ENCODE peak calls at places on chromosomes 7 and 10, in eight cellular contexts. One of them, this sample, is unnamed.

GRCh38 chr7:80614911-80615310 is 23.5 kb upstream of the CD36 start:
- DNase-seq in Calu3: no peak
- DNase-seq in stimulated activated CD4-positive, alpha-beta T cell treated with anti-CD3 and anti-CD28 coated beads, Interleukin-1b, Interleukin-23, amount 100 ng/mL, for 1 hour: no peak
- DNase-seq in activated CD4-positive, alpha-beta T cell treated with anti-CD3 and anti-CD28 coated beads, Interleukin-2, amount 50 U/mL, for 48 hours: no peak
- DNase-seq in NCI-H2081: no peak
- DNase-seq in Karpas-422: no peak
- DNase-seq in amniotic stem cell: no peak
- DNase-seq in NCI-H146: no peak
- DNase-seq in this sample: peak

GRCh38 chr10:100033766-100034418 is 24.1 kb upstream of the DNMBP start:
- DNase-seq in NCI-H2081: no peak
- DNase-seq in NCI-H146: no peak
- DNase-seq in Calu3: no peak
- DNase-seq in Karpas-422: no peak
- DNase-seq in amniotic stem cell: no peak
- DNase-seq in stimulated activated CD4-positive, alpha-beta T cell treated with anti-CD3 and anti-CD28 coated beads, Interleukin-1b, Interleukin-23, amount 100 ng/mL, for 1 hour: no peak
- DNase-seq in activated CD4-positive, alpha-beta T cell treated with anti-CD3 and anti-CD28 coated beads, Interleukin-2, amount 50 U/mL, for 48 hours: no peak
- DNase-seq in this sample: no peak

GRCh38 chr7:76060842-76061241 is 12.9 kb downstream of the MDH2 start:
- DNase-seq in Calu3: no peak
- DNase-seq in Karpas-422: no peak
- DNase-seq in NCI-H146: no peak
- DNase-seq in stimulated activated CD4-positive, alpha-beta T cell treated with anti-CD3 and anti-CD28 coated beads, Interleukin-1b, Interleukin-23, amount 100 ng/mL, for 1 hour: no peak
- DNase-seq in NCI-H2081: no peak
- DNase-seq in activated CD4-positive, alpha-beta T cell treated with anti-CD3 and anti-CD28 coated beads, Interleukin-2, amount 50 U/mL, for 48 hours: no peak
- DNase-seq in amniotic stem cell: no peak
- DNase-seq in this sample: no peak

GRCh38 chr7:15495170-15495569 is 66.6 kb downstream of the AGMO start:
- DNase-seq in NCI-H146: no peak
- DNase-seq in activated CD4-positive, alpha-beta T cell treated with anti-CD3 and anti-CD28 coated beads, Interleukin-2, amount 50 U/mL, for 48 hours: no peak
- DNase-seq in Calu3: no peak
- DNase-seq in amniotic stem cell: no peak
- DNase-seq in NCI-H2081: no peak
- DNase-seq in Karpas-422: no peak
- DNase-seq in stimulated activated CD4-positive, alpha-beta T cell treated with anti-CD3 and anti-CD28 coated beads, Interleukin-1b, Interleukin-23, amount 100 ng/mL, for 1 hour: no peak
- DNase-seq in this sample: no peak

GRCh38 chr10:91551856-91552255 is 81.0 kb downstream of the PPP1R3C start:
- DNase-seq in Karpas-422: no peak
- DNase-seq in Calu3: peak
- DNase-seq in NCI-H2081: peak
- DNase-seq in activated CD4-positive, alpha-beta T cell treated with anti-CD3 and anti-CD28 coated beads, Interleukin-2, amount 50 U/mL, for 48 hours: peak
- DNase-seq in NCI-H146: peak
- DNase-seq in stimulated activated CD4-positive, alpha-beta T cell treated with anti-CD3 and anti-CD28 coated beads, Interleukin-1b, Interleukin-23, amount 100 ng/mL, for 1 hour: no peak
- DNase-seq in amniotic stem cell: no peak
- DNase-seq in this sample: peak

GRCh38 chr10:89552213-89552612 is 16.8 kb upstream of the SLC16A12 start:
- DNase-seq in Calu3: no peak
- DNase-seq in stimulated activated CD4-positive, alpha-beta T cell treated with anti-CD3 and anti-CD28 coated beads, Interleukin-1b, Interleukin-23, amount 100 ng/mL, for 1 hour: no peak
- DNase-seq in amniotic stem cell: no peak
- DNase-seq in Karpas-422: no peak
- DNase-seq in activated CD4-positive, alpha-beta T cell treated with anti-CD3 and anti-CD28 coated beads, Interleukin-2, amount 50 U/mL, for 48 hours: no peak
- DNase-seq in NCI-H146: no peak
- DNase-seq in NCI-H2081: no peak
- DNase-seq in this sample: no peak

GRCh38 chr10:7811000-7811399 is 7.3 kb upstream of the TAF3 start:
- DNase-seq in stimulated activated CD4-positive, alpha-beta T cell treated with anti-CD3 and anti-CD28 coated beads, Interleukin-1b, Interleukin-23, amount 100 ng/mL, for 1 hour: no peak
- DNase-seq in NCI-H2081: no peak
- DNase-seq in amniotic stem cell: no peak
- DNase-seq in NCI-H146: no peak
- DNase-seq in Calu3: no peak
- DNase-seq in Karpas-422: no peak
- DNase-seq in activated CD4-positive, alpha-beta T cell treated with anti-CD3 and anti-CD28 coated beads, Interleukin-2, amount 50 U/mL, for 48 hours: no peak
- DNase-seq in this sample: no peak

GRCh38 chr10:23063387-23064287 is 31.7 kb upstream of the MSRB2 start:
- DNase-seq in Calu3: no peak
- DNase-seq in NCI-H2081: no peak
- DNase-seq in Karpas-422: no peak
- DNase-seq in activated CD4-positive, alpha-beta T cell treated with anti-CD3 and anti-CD28 coated beads, Interleukin-2, amount 50 U/mL, for 48 hours: no peak
- DNase-seq in stimulated activated CD4-positive, alpha-beta T cell treated with anti-CD3 and anti-CD28 coated beads, Interleukin-1b, Interleukin-23, amount 100 ng/mL, for 1 hour: no peak
- DNase-seq in amniotic stem cell: no peak
- DNase-seq in NCI-H146: peak
- DNase-seq in this sample: peak

GRCh38 chr10:32318476-32318896 is 28.5 kb downstream of the EPC1 start:
- DNase-seq in NCI-H146: no peak
- DNase-seq in stimulated activated CD4-positive, alpha-beta T cell treated with anti-CD3 and anti-CD28 coated beads, Interleukin-1b, Interleukin-23, amount 100 ng/mL, for 1 hour: no peak
- DNase-seq in amniotic stem cell: no peak
- DNase-seq in activated CD4-positive, alpha-beta T cell treated with anti-CD3 and anti-CD28 coated beads, Interleukin-2, amount 50 U/mL, for 48 hours: peak
- DNase-seq in Karpas-422: no peak
- DNase-seq in Calu3: no peak
- DNase-seq in NCI-H2081: no peak
- DNase-seq in this sample: peak

GRCh38 chr10:6924166-6924565 is 344.1 kb upstream of the PRKCQ start:
- DNase-seq in NCI-H146: no peak
- DNase-seq in Calu3: peak
- DNase-seq in activated CD4-positive, alpha-beta T cell treated with anti-CD3 and anti-CD28 coated beads, Interleukin-2, amount 50 U/mL, for 48 hours: no peak
- DNase-seq in amniotic stem cell: no peak
- DNase-seq in NCI-H2081: no peak
- DNase-seq in Karpas-422: no peak
- DNase-seq in stimulated activated CD4-positive, alpha-beta T cell treated with anti-CD3 and anti-CD28 coated beads, Interleukin-1b, Interleukin-23, amount 100 ng/mL, for 1 hour: no peak
- DNase-seq in this sample: peak

GRCh38 chr7:120856198-120856597 is 1.7 kb downstream of the TSPAN12 start:
- DNase-seq in stimulated activated CD4-positive, alpha-beta T cell treated with anti-CD3 and anti-CD28 coated beads, Interleukin-1b, Interleukin-23, amount 100 ng/mL, for 1 hour: no peak
- DNase-seq in Calu3: no peak
- DNase-seq in activated CD4-positive, alpha-beta T cell treated with anti-CD3 and anti-CD28 coated beads, Interleukin-2, amount 50 U/mL, for 48 hours: no peak
- DNase-seq in NCI-H146: no peak
- DNase-seq in NCI-H2081: no peak
- DNase-seq in Karpas-422: no peak
- DNase-seq in amniotic stem cell: no peak
- DNase-seq in this sample: no peak

GRCh38 chr10:103740683-103741082 is 114.7 kb downstream of the SH3PXD2A start:
- DNase-seq in stimulated activated CD4-positive, alpha-beta T cell treated with anti-CD3 and anti-CD28 coated beads, Interleukin-1b, Interleukin-23, amount 100 ng/mL, for 1 hour: no peak
- DNase-seq in amniotic stem cell: no peak
- DNase-seq in Karpas-422: no peak
- DNase-seq in NCI-H2081: no peak
- DNase-seq in NCI-H146: no peak
- DNase-seq in Calu3: no peak
- DNase-seq in activated CD4-positive, alpha-beta T cell treated with anti-CD3 and anti-CD28 coated beads, Interleukin-2, amount 50 U/mL, for 48 hours: no peak
- DNase-seq in this sample: no peak

GRCh38 chr7:55361560-55361959 is 3.6 kb upstream of the LANCL2 start:
- DNase-seq in Calu3: no peak
- DNase-seq in NCI-H146: no peak
- DNase-seq in amniotic stem cell: no peak
- DNase-seq in activated CD4-positive, alpha-beta T cell treated with anti-CD3 and anti-CD28 coated beads, Interleukin-2, amount 50 U/mL, for 48 hours: no peak
- DNase-seq in NCI-H2081: no peak
- DNase-seq in Karpas-422: no peak
- DNase-seq in stimulated activated CD4-positive, alpha-beta T cell treated with anti-CD3 and anti-CD28 coated beads, Interleukin-1b, Interleukin-23, amount 100 ng/mL, for 1 hour: no peak
- DNase-seq in this sample: no peak

GRCh38 chr7:137073571-137074325 is 205.3 kb downstream of the CHRM2 start:
- DNase-seq in Calu3: no peak
- DNase-seq in amniotic stem cell: no peak
- DNase-seq in NCI-H2081: no peak
- DNase-seq in stimulated activated CD4-positive, alpha-beta T cell treated with anti-CD3 and anti-CD28 coated beads, Interleukin-1b, Interleukin-23, amount 100 ng/mL, for 1 hour: no peak
- DNase-seq in NCI-H146: no peak
- DNase-seq in Karpas-422: no peak
- DNase-seq in activated CD4-positive, alpha-beta T cell treated with anti-CD3 and anti-CD28 coated beads, Interleukin-2, amount 50 U/mL, for 48 hours: no peak
- DNase-seq in this sample: peak

GRCh38 chr7:208816-209215 is 16.4 kb downstream of the FAM20C start:
- DNase-seq in activated CD4-positive, alpha-beta T cell treated with anti-CD3 and anti-CD28 coated beads, Interleukin-2, amount 50 U/mL, for 48 hours: no peak
- DNase-seq in NCI-H2081: no peak
- DNase-seq in Karpas-422: no peak
- DNase-seq in NCI-H146: no peak
- DNase-seq in amniotic stem cell: no peak
- DNase-seq in Calu3: no peak
- DNase-seq in stimulated activated CD4-positive, alpha-beta T cell treated with anti-CD3 and anti-CD28 coated beads, Interleukin-1b, Interleukin-23, amount 100 ng/mL, for 1 hour: no peak
- DNase-seq in this sample: no peak

GRCh38 chr10:62541811-62542210 is 167.6 kb downstream of the ZNF365 start:
- DNase-seq in NCI-H2081: no peak
- DNase-seq in NCI-H146: no peak
- DNase-seq in stimulated activated CD4-positive, alpha-beta T cell treated with anti-CD3 and anti-CD28 coated beads, Interleukin-1b, Interleukin-23, amount 100 ng/mL, for 1 hour: no peak
- DNase-seq in amniotic stem cell: no peak
- DNase-seq in activated CD4-positive, alpha-beta T cell treated with anti-CD3 and anti-CD28 coated beads, Interleukin-2, amount 50 U/mL, for 48 hours: no peak
- DNase-seq in Calu3: no peak
- DNase-seq in Karpas-422: no peak
- DNase-seq in this sample: no peak

GRCh38 chr10:11663763-11664555 is 52.5 kb upstream of the USP6NL start:
- DNase-seq in NCI-H146: no peak
- DNase-seq in stimulated activated CD4-positive, alpha-beta T cell treated with anti-CD3 and anti-CD28 coated beads, Interleukin-1b, Interleukin-23, amount 100 ng/mL, for 1 hour: no peak
- DNase-seq in activated CD4-positive, alpha-beta T cell treated with anti-CD3 and anti-CD28 coated beads, Interleukin-2, amount 50 U/mL, for 48 hours: no peak
- DNase-seq in Calu3: no peak
- DNase-seq in amniotic stem cell: no peak
- DNase-seq in NCI-H2081: no peak
- DNase-seq in Karpas-422: peak
- DNase-seq in this sample: no peak

GRCh38 chr10:113335603-113336002 is 217.2 kb upstream of the HABP2 start:
- DNase-seq in activated CD4-positive, alpha-beta T cell treated with anti-CD3 and anti-CD28 coated beads, Interleukin-2, amount 50 U/mL, for 48 hours: no peak
- DNase-seq in NCI-H2081: no peak
- DNase-seq in amniotic stem cell: no peak
- DNase-seq in Karpas-422: no peak
- DNase-seq in stimulated activated CD4-positive, alpha-beta T cell treated with anti-CD3 and anti-CD28 coated beads, Interleukin-1b, Interleukin-23, amount 100 ng/mL, for 1 hour: no peak
- DNase-seq in Calu3: no peak
- DNase-seq in NCI-H146: no peak
- DNase-seq in this sample: peak

GRCh38 chr10:87973635-87974034 is 110.2 kb downstream of the PTEN start:
- DNase-seq in amniotic stem cell: peak
- DNase-seq in NCI-H146: no peak
- DNase-seq in Calu3: no peak
- DNase-seq in activated CD4-positive, alpha-beta T cell treated with anti-CD3 and anti-CD28 coated beads, Interleukin-2, amount 50 U/mL, for 48 hours: no peak
- DNase-seq in stimulated activated CD4-positive, alpha-beta T cell treated with anti-CD3 and anti-CD28 coated beads, Interleukin-1b, Interleukin-23, amount 100 ng/mL, for 1 hour: no peak
- DNase-seq in NCI-H2081: no peak
- DNase-seq in Karpas-422: no peak
- DNase-seq in this sample: peak

GRCh38 chr10:25061711-25062455 is 45.5 kb downstream of the THNSL1 start:
- DNase-seq in Karpas-422: no peak
- DNase-seq in NCI-H2081: no peak
- DNase-seq in Calu3: no peak
- DNase-seq in amniotic stem cell: no peak
- DNase-seq in NCI-H146: no peak
- DNase-seq in activated CD4-positive, alpha-beta T cell treated with anti-CD3 and anti-CD28 coated beads, Interleukin-2, amount 50 U/mL, for 48 hours: no peak
- DNase-seq in stimulated activated CD4-positive, alpha-beta T cell treated with anti-CD3 and anti-CD28 coated beads, Interleukin-1b, Interleukin-23, amount 100 ng/mL, for 1 hour: no peak
- DNase-seq in this sample: peak

GRCh38 chr7:105840981-105841749 is 35.2 kb downstream of the ATXN7L1 start:
- DNase-seq in amniotic stem cell: no peak
- DNase-seq in stimulated activated CD4-positive, alpha-beta T cell treated with anti-CD3 and anti-CD28 coated beads, Interleukin-1b, Interleukin-23, amount 100 ng/mL, for 1 hour: no peak
- DNase-seq in NCI-H2081: no peak
- DNase-seq in activated CD4-positive, alpha-beta T cell treated with anti-CD3 and anti-CD28 coated beads, Interleukin-2, amount 50 U/mL, for 48 hours: no peak
- DNase-seq in NCI-H146: no peak
- DNase-seq in Calu3: no peak
- DNase-seq in Karpas-422: no peak
- DNase-seq in this sample: no peak

GRCh38 chr10:16902606-16903005 is 85.4 kb upstream of the RSU1 start:
- DNase-seq in NCI-H2081: no peak
- DNase-seq in Calu3: no peak
- DNase-seq in stimulated activated CD4-positive, alpha-beta T cell treated with anti-CD3 and anti-CD28 coated beads, Interleukin-1b, Interleukin-23, amount 100 ng/mL, for 1 hour: no peak
- DNase-seq in amniotic stem cell: no peak
- DNase-seq in NCI-H146: no peak
- DNase-seq in activated CD4-positive, alpha-beta T cell treated with anti-CD3 and anti-CD28 coated beads, Interleukin-2, amount 50 U/mL, for 48 hours: peak
- DNase-seq in Karpas-422: no peak
- DNase-seq in this sample: no peak

GRCh38 chr7:33744293-33744692 is 161.0 kb upstream of the BMPER start:
- DNase-seq in amniotic stem cell: no peak
- DNase-seq in activated CD4-positive, alpha-beta T cell treated with anti-CD3 and anti-CD28 coated beads, Interleukin-2, amount 50 U/mL, for 48 hours: no peak
- DNase-seq in NCI-H2081: peak
- DNase-seq in stimulated activated CD4-positive, alpha-beta T cell treated with anti-CD3 and anti-CD28 coated beads, Interleukin-1b, Interleukin-23, amount 100 ng/mL, for 1 hour: no peak
- DNase-seq in Karpas-422: peak
- DNase-seq in NCI-H146: no peak
- DNase-seq in Calu3: no peak
- DNase-seq in this sample: peak

GRCh38 chr7:15764986-15765385 is 78.5 kb upstream of the MEOX2 start:
- DNase-seq in activated CD4-positive, alpha-beta T cell treated with anti-CD3 and anti-CD28 coated beads, Interleukin-2, amount 50 U/mL, for 48 hours: no peak
- DNase-seq in NCI-H2081: no peak
- DNase-seq in amniotic stem cell: no peak
- DNase-seq in Karpas-422: no peak
- DNase-seq in NCI-H146: peak
- DNase-seq in Calu3: peak
- DNase-seq in stimulated activated CD4-positive, alpha-beta T cell treated with anti-CD3 and anti-CD28 coated beads, Interleukin-1b, Interleukin-23, amount 100 ng/mL, for 1 hour: no peak
- DNase-seq in this sample: no peak

GRCh38 chr7:151339651-151340377 is 1.8 kb upstream of the NUB1 start:
- DNase-seq in amniotic stem cell: no peak
- DNase-seq in NCI-H2081: no peak
- DNase-seq in activated CD4-positive, alpha-beta T cell treated with anti-CD3 and anti-CD28 coated beads, Interleukin-2, amount 50 U/mL, for 48 hours: no peak
- DNase-seq in Calu3: no peak
- DNase-seq in NCI-H146: no peak
- DNase-seq in Karpas-422: peak
- DNase-seq in stimulated activated CD4-positive, alpha-beta T cell treated with anti-CD3 and anti-CD28 coated beads, Interleukin-1b, Interleukin-23, amount 100 ng/mL, for 1 hour: no peak
- DNase-seq in this sample: no peak